ENCODE peak calls at places on chromosome 13, in nine cellular contexts. K is left cardiac atrium; P is SJSA1; X is dorsolateral prefrontal cortex; U is stimulated activated CD4-positive, alpha-beta T cell treated with anti-CD3 and anti-CD28 coated beads, Interleukin-2, amount 100 ng/mL, for 4 hours; G is posterior cingulate gyrus; O is adrenal gland; N is psoas muscle; F is neural crest cell. Y is an unnamed sample.

GRCh38 chr13:63628310-63628709 is 2212.7 kb upstream of the PCDH20 start:
- DNase-seq in F (no peak), U (no peak), X (no peak), K (no peak), P (no peak), G (no peak), O (no peak), N (no peak), Y (no peak)

GRCh38 chr13:113820813-113821651 is 42.8 kb downstream of the GAS6 start:
- DNase-seq in K (peak; percentile 73), G (peak; percentile 71), F (no peak), U (no peak), N (peak; percentile 95), O (peak; percentile 78), X (peak; percentile 87), P (peak; percentile 92), Y (peak; percentile 82)

GRCh38 chr13:38090913-38091312 is 221.3 kb upstream of the TRPC4 start:
- DNase-seq in F (no peak), G (no peak), X (no peak), O (no peak), P (no peak), U (no peak), N (no peak), K (no peak), Y (no peak)

GRCh38 chr13:26074706-26075105 is 22.9 kb upstream of the SHISA2 start:
- DNase-seq in X (no peak), O (no peak), N (no peak), P (peak; percentile 70), K (no peak), U (no peak), G (no peak), F (no peak), Y (no peak)

GRCh38 chr13:25380741-25381324 is 9.1 kb downstream of the ATP8A2 start:
- DNase-seq in X (no peak), U (no peak), K (no peak), G (no peak), N (no peak), F (no peak), P (no peak), O (no peak), Y (no peak)

GRCh38 chr13:99656092-99656745 is 154.9 kb downstream of the TM9SF2 start:
- DNase-seq in G (peak; percentile 58), O (peak; percentile 77), K (peak; percentile 73), N (peak; percentile 70), U (peak; percentile 70), P (peak; percentile 80), X (peak; percentile 65), F (peak; percentile 88), Y (peak; percentile 63)

GRCh38 chr13:99299545-99300341 is 7.5 kb downstream of the GPR183 start:
- DNase-seq in O (no peak), G (no peak), N (no peak), F (no peak), X (no peak), U (no peak), P (no peak), K (no peak), Y (no peak)

GRCh38 chr13:88339271-88339741 is 668.1 kb downstream of the SLITRK5 start:
- DNase-seq in K (no peak), G (no peak), N (no peak), O (no peak), P (no peak), F (no peak), U (no peak), X (no peak), Y (no peak)

GRCh38 chr13:46951516-46951915 is 54.7 kb upstream of the HTR2A start:
- DNase-seq in U (no peak), X (no peak), G (no peak), K (no peak), O (no peak), P (no peak), N (no peak), F (no peak), Y (peak; percentile 81)

GRCh38 chr13:99174533-99175100 is 26.0 kb upstream of the UBAC2 start:
- DNase-seq in F (no peak), N (no peak), P (no peak), U (no peak), G (no peak), O (no peak), X (no peak), K (no peak), Y (no peak)

GRCh38 chr13:94548382-94549240 is 47.3 kb downstream of the TGDS start:
- DNase-seq in N (peak; percentile 77), K (peak; percentile 63), X (peak; percentile 51), F (no peak), G (peak; percentile 27), P (no peak), O (peak; percentile 46), U (peak; percentile 35), Y (peak; percentile 21)

GRCh38 chr13:45231722-45232121 is 30.9 kb upstream of the KCTD4 start:
- DNase-seq in G (no peak), X (no peak), K (no peak), N (no peak), P (no peak), U (no peak), O (no peak), F (no peak), Y (peak; percentile 57)

GRCh38 chr13:29893438-29893837 is 43.0 kb upstream of the UBL3 start:
- DNase-seq in N (no peak), G (no peak), K (no peak), U (no peak), P (no peak), X (no peak), O (no peak), F (no peak), Y (no peak)

GRCh38 chr13:64924401-64924800 is 2305.7 kb downstream of the PCDH9 start:
- DNase-seq in K (no peak), O (no peak), F (no peak), G (no peak), U (no peak), X (no peak), N (peak; percentile 15), P (no peak), Y (no peak)

GRCh38 chr13:52845766-52846566 is 2.5 kb downstream of the PCDH8 start:
- DNase-seq in N (peak; percentile 48), U (no peak), O (no peak), F (peak; percentile 61), X (no peak), G (no peak), K (peak; percentile 28), P (no peak), Y (no peak)

GRCh38 chr13:20974981-20975585 is 72.5 kb upstream of the XPO4 start:
- DNase-seq in X (no peak), P (no peak), O (no peak), N (no peak), K (no peak), G (no peak), U (no peak), F (no peak), Y (no peak)

GRCh38 chr13:32150794-32151193 is 119.2 kb downstream of the FRY start:
- DNase-seq in P (no peak), O (no peak), G (no peak), N (peak; percentile 82), X (no peak), K (peak; percentile 76), U (no peak), F (no peak), Y (no peak)

GRCh38 chr13:90867336-90867683 is 480.2 kb upstream of the MIR17HG start:
- DNase-seq in G (no peak), O (peak; percentile 68), N (peak; percentile 46), F (peak; percentile 70), P (peak; percentile 25), K (peak; percentile 62), X (no peak), U (no peak), Y (peak; percentile 77)

GRCh38 chr13:33279898-33280549 is 5.5 kb downstream of the STARD13 start:
- DNase-seq in N (no peak), K (no peak), G (no peak), O (no peak), X (no peak), F (no peak), U (no peak), P (peak; percentile 93), Y (peak; percentile 97)

GRCh38 chr13:45718063-45718462 is 15.9 kb downstream of the CBY2 start:
- DNase-seq in G (no peak), U (no peak), X (no peak), N (no peak), K (no peak), F (no peak), P (no peak), O (no peak), Y (peak; percentile 36)

GRCh38 chr13:37561031-37561430 is 37.5 kb downstream of the POSTN start:
- DNase-seq in X (no peak), O (no peak), P (no peak), F (no peak), G (no peak), K (no peak), N (no peak), U (no peak), Y (peak; percentile 20)

GRCh38 chr13:42807236-42807635 is 25.9 kb downstream of the FAM216B start:
- DNase-seq in N (no peak), X (no peak), F (no peak), K (no peak), U (no peak), G (no peak), O (no peak), P (peak; percentile 15), Y (no peak)

GRCh38 chr13:101917475-101917810 is 465.0 kb downstream of the ITGBL1 start:
- DNase-seq in N (no peak), F (no peak), K (no peak), O (no peak), X (no peak), U (no peak), G (no peak), P (no peak), Y (no peak)

GRCh38 chr13:100089633-100090032 is 740 bp downstream of the PCCA start:
- DNase-seq in P (no peak), K (no peak), G (no peak), X (no peak), U (no peak), O (no peak), F (no peak), N (no peak), Y (peak; percentile 45)

GRCh38 chr13:106530907-106531520 is 4.4 kb downstream of the EFNB2 start:
- DNase-seq in K (no peak), X (no peak), F (no peak), O (no peak), U (no peak), P (no peak), G (no peak), N (no peak), Y (peak; percentile 42)

GRCh38 chr13:113946409-113947181 is 27.3 kb downstream of the C13orf46 start:
- DNase-seq in K (no peak), U (no peak), P (no peak), X (no peak), F (no peak), O (no peak), N (peak; percentile 54), G (no peak), Y (no peak)

GRCh38 chr13:27770809-27771208 is 21.5 kb upstream of the GSX1 start:
- DNase-seq in G (no peak), P (no peak), U (no peak), X (no peak), F (no peak), N (no peak), O (no peak), K (no peak), Y (peak; percentile 79)

GRCh38 chr13:63184693-63185092 is 1769.0 kb upstream of the PCDH20 start:
- DNase-seq in P (no peak), U (no peak), K (no peak), O (no peak), N (no peak), X (no peak), G (no peak), F (no peak), Y (peak; percentile 5)